ENCODE peak calls at places on chromosomes 12 and 14, in nine cellular contexts. Y is esophagus muscularis mucosa; A is kidney; W is lower lobe of right lung; O is stomach; K is left ventricle myocardium inferior; Z is CD8-positive, alpha-beta T cell; L is heart right ventricle; U is K562. H is an unnamed sample.

GRCh38 chr12:31326689-31327659 is 1.0 kb upstream of the SINHCAF start:
- DNase-seq in Y (no peak), A (no peak), W (no peak), O (no peak), K (no peak), Z (no peak), L (peak; percentile 9), U (no peak), H (no peak)

GRCh38 chr14:100103261-100104005 is 38.2 kb downstream of the EVL start:
- DNase-seq in Y (no peak), A (peak; percentile 66), W (no peak), O (no peak), K (peak; percentile 41), Z (peak; percentile 42), L (peak; percentile 57), U (no peak), H (peak; percentile 40)

GRCh38 chr12:71725011-71725410 is 29.7 kb upstream of the RAB21 start:
- DNase-seq in Y (no peak), A (no peak), W (no peak), O (no peak), K (no peak), Z (no peak), L (no peak), U (no peak), H (no peak)

GRCh38 chr14:104926619-104927431 is 2.1 kb downstream of the PLD4 start:
- DNase-seq in Y (no peak), A (peak; percentile 71), W (no peak), O (no peak), K (peak; percentile 9), Z (no peak), L (no peak), U (no peak), H (no peak)

GRCh38 chr12:51270847-51271518 is 768 bp upstream of the SMAGP start:
- DNase-seq in Y (no peak), A (no peak), W (no peak), O (no peak), K (no peak), Z (no peak), L (no peak), U (no peak), H (no peak)

GRCh38 chr14:24085215-24085614 is 8.9 kb upstream of the PCK2 start:
- DNase-seq in Y (no peak), A (no peak), W (no peak), O (no peak), K (no peak), Z (no peak), L (no peak), U (no peak), H (no peak)

GRCh38 chr12:130076752-130077151 is 85.5 kb upstream of the FZD10 start:
- DNase-seq in Y (no peak), A (no peak), W (no peak), O (no peak), K (no peak), Z (no peak), L (peak; percentile 25), U (no peak), H (no peak)

GRCh38 chr12:12032260-12032761 is 38.4 kb upstream of the BCL2L14 start:
- DNase-seq in Y (no peak), A (no peak), W (no peak), O (no peak), K (no peak), Z (no peak), L (no peak), U (no peak), H (no peak)

GRCh38 chr12:55722948-55723347 is 2.8 kb downstream of the RDH5 start:
- DNase-seq in Y (no peak), A (no peak), W (no peak), O (no peak), K (no peak), Z (no peak), L (no peak), U (no peak), H (no peak)

GRCh38 chr12:77256924-77257323 is 191.6 kb upstream of the E2F7 start:
- DNase-seq in Y (no peak), A (no peak), W (no peak), O (no peak), K (no peak), Z (no peak), L (no peak), U (no peak), H (no peak)

GRCh38 chr12:115404761-115405470 is 720.9 kb upstream of the TBX3 start:
- DNase-seq in Y (peak; percentile 75), A (no peak), W (no peak), O (no peak), K (no peak), Z (no peak), L (no peak), U (no peak), H (no peak)

GRCh38 chr14:72519543-72519942 is 374.4 kb downstream of the DPF3 start:
- DNase-seq in Y (no peak), A (no peak), W (no peak), O (no peak), K (no peak), Z (no peak), L (no peak), U (no peak), H (no peak)

GRCh38 chr14:33414041-33414440 is 475.4 kb downstream of the NPAS3 start:
- DNase-seq in Y (no peak), A (no peak), W (no peak), O (no peak), K (no peak), Z (no peak), L (no peak), U (peak; percentile 47), H (no peak)

GRCh38 chr12:5301539-5301938 is 130.4 kb upstream of the NTF3 start:
- DNase-seq in Y (no peak), A (no peak), W (no peak), O (no peak), K (no peak), Z (no peak), L (no peak), U (no peak), H (no peak)

GRCh38 chr14:24013654-24014514 is 25.2 kb downstream of the DHRS4L2 start:
- DNase-seq in Y (no peak), A (no peak), W (no peak), O (peak; percentile 44), K (no peak), Z (peak; percentile 52), L (peak; percentile 53), U (peak; percentile 69), H (no peak)

GRCh38 chr12:120101182-120101581 is 15.4 kb downstream of the RAB35 start:
- DNase-seq in Y (no peak), A (no peak), W (no peak), O (peak; percentile 46), K (no peak), Z (no peak), L (no peak), U (no peak), H (no peak)

GRCh38 chr12:94585624-94586023 is 64.7 kb downstream of the TMCC3 start:
- DNase-seq in Y (no peak), A (no peak), W (no peak), O (no peak), K (no peak), Z (no peak), L (no peak), U (no peak), H (no peak)

DNA sequence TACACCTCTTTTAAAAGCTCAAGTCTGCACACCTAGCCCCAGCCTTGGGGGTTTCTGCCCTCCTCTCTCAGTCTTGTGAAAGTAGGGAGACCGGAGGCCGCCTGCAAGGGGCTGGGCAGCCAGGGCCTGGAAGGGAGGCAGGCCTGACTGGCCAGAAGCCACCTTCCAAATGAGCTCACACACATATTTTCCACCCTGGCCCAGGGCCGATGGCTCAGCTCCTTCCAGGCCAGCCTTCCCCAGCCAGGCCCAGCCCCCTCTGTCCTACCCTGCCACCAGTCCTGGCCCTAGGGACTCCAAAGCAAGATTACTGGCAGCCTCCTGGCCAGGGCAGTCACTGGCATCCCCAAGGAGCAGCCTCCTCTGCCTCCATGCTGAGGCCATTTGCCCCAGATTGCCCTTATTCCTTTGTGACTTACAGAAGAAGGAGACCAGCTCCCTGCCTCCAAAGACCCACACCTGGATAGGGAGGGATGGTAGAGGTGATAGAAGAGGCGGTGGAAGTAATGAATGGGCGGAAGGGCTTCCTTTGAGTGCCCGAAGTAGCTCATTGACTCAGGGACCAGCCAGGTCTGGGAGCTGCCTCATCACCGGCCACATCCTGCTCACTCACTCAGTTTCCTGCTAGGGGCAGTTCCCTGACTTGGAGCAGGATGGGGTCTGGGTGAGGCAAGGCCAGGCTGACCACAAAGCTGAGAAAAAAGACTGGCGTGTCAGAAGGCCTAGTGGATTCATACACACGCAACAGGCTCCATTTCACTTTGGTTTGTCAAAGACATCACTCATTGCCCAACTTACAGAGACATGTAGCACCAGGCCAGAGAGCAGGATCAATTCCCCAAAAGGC is 14.8 kb downstream of the MMP14 start:
- DNase-seq in Y (peak; percentile 96), A (peak; percentile 94), W (peak; percentile 73), O (peak; percentile 92), K (peak; percentile 91), Z (no peak), L (peak; percentile 92), U (no peak), H (peak; percentile 77)
- H3K4me1 ChIP-seq in Y (peaks cover 64% of the 10 kb centered on the region), A (peaks cover 21% of the 10 kb centered on the region), W (peaks cover 66% of the 10 kb centered on the region), O (peaks cover 61% of the 10 kb centered on the region), K (peaks cover 68% of the 10 kb centered on the region), Z (peaks cover 6% of the 10 kb centered on the region), L (peaks cover 50% of the 10 kb centered on the region), U (peaks cover 31% of the 10 kb centered on the region), H (peaks cover 54% of the 10 kb centered on the region)

GRCh38 chr12:16421806-16422205 is 74.4 kb downstream of the MGST1 start:
- DNase-seq in Y (no peak), A (no peak), W (no peak), O (no peak), K (no peak), Z (no peak), L (no peak), U (no peak), H (no peak)

GRCh38 chr12:16417058-16417457 is 69.6 kb downstream of the MGST1 start:
- DNase-seq in Y (no peak), A (no peak), W (no peak), O (no peak), K (no peak), Z (no peak), L (no peak), U (no peak), H (no peak)
- TF ChIP-seq CTCF in Y (no peak), A (no peak), W (no peak), O (no peak), K (no peak), Z (no peak), L (no peak), U (no peak), H (no peak)

DNA sequence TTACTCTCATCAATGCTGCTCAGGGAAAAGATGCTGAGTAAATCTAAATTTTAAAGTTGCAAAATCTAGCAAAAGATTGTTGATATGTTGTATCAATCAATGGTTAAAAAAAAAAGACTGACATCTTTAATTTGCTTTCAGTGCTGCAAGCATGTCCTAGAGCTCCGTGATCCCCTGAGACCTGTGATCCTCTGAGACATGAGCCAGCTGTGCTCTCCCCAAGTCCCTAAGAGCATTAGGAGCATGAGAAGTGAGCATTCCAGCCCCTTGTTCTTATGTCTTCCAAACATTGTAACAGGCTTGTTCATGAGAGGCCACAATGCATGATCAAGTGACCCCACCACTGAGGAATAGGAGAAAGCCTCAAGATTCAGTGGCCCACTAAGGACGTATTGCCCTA is 116.6 kb downstream of the DAD1 start:
- DNase-seq in Y (no peak), A (no peak), W (no peak), O (no peak), K (no peak), Z (no peak), L (no peak), U (no peak), H (no peak)
- H3K4me1 ChIP-seq in Y (peaks cover 9% of the 10 kb centered on the region), A (peaks cover 5% of the 10 kb centered on the region), W (no peaks in the 10 kb centered on the region), O (peaks cover 7% of the 10 kb centered on the region), K (peaks cover 56% of the 10 kb centered on the region), Z (no peaks in the 10 kb centered on the region), L (peaks cover 15% of the 10 kb centered on the region), U (peaks cover 3% of the 10 kb centered on the region), H (no peaks in the 10 kb centered on the region)

GRCh38 chr12:48105867-48106563 is at the start of gene SENP1:
- DNase-seq in Y (peak; percentile 97), A (peak; percentile 96), W (peak; percentile 93), O (peak; percentile 88), K (peak; percentile 90), Z (peak; percentile 88), L (peak; percentile 91), U (peak; percentile 93), H (peak; percentile 96)
- TF ChIP-seq CTCF in Y (peak; percentile 30), A (peak; percentile 1), W (peak; percentile 11), O (no peak), K (peak; percentile 56), Z (no peak), L (peak; percentile 49), U (peak; percentile 21), H (peak; percentile 25)